ENCODE peak calls at places on chromosome 7, in ten cellular contexts. P, J, F, I, C, Y, H, Q, S and T are unnamed samples.
A peak's percentile ranks its signal among the peaks of the same experiment; 100 is the strongest.

GRCh38 chr7:117780832-117781231 is 92.4 kb downstream of the CTTNBP2 start:
- DNase-seq in P (no peak), J (no peak), F (no peak), I (no peak), C (no peak), Y (no peak), H (peak; percentile 54), Q (no peak), S (no peak), T (no peak)

GRCh38 chr7:108480311-108480710 is 24.1 kb upstream of the NRCAM start:
- DNase-seq in P (no peak), J (no peak), F (no peak), I (no peak), C (no peak), Y (no peak), H (no peak), Q (no peak), S (no peak), T (no peak)

GRCh38 chr7:27551803-27552202 is 110.9 kb downstream of the HIBADH start:
- DNase-seq in P (no peak), J (no peak), F (no peak), I (no peak), C (no peak), Y (no peak), H (no peak), Q (no peak), S (no peak), T (no peak)

GRCh38 chr7:44959433-44959951 is 19.3 kb downstream of the MYO1G start:
- DNase-seq in P (no peak), J (no peak), F (peak; percentile 46), I (no peak), C (no peak), Y (no peak), H (peak; percentile 40), Q (peak; percentile 47), S (no peak), T (no peak)

GRCh38 chr7:113928113-113928512 is 9.3 kb upstream of the PPP1R3A start:
- DNase-seq in P (no peak), J (no peak), F (no peak), I (no peak), C (no peak), Y (no peak), H (no peak), Q (no peak), S (no peak), T (no peak)

GRCh38 chr7:77455334-77455733 is 39.2 kb upstream of the GSAP start:
- DNase-seq in P (no peak), J (no peak), F (peak; percentile 82), I (no peak), C (peak; percentile 34), Y (no peak), H (peak; percentile 97), Q (no peak), S (no peak), T (peak; percentile 66)

GRCh38 chr7:76023002-76023401 is 24.8 kb downstream of the STYXL1 start:
- DNase-seq in P (no peak), J (no peak), F (no peak), I (no peak), C (no peak), Y (no peak), H (no peak), Q (no peak), S (no peak), T (no peak)

GRCh38 chr7:70573202-70573810 is 558.6 kb upstream of the GALNT17 start:
- DNase-seq in P (no peak), J (no peak), F (no peak), I (no peak), C (no peak), Y (no peak), H (no peak), Q (no peak), S (no peak), T (no peak)

GRCh38 chr7:17139081-17139480 is 159.4 kb upstream of the AHR start:
- DNase-seq in P (no peak), J (no peak), F (no peak), I (no peak), C (no peak), Y (no peak), H (no peak), Q (peak; percentile 89), S (no peak), T (no peak)

GRCh38 chr7:131336956-131337355 is 9.3 kb downstream of the MKLN1 start:
- DNase-seq in P (no peak), J (no peak), F (peak; percentile 60), I (no peak), C (no peak), Y (no peak), H (peak; percentile 31), Q (peak; percentile 24), S (no peak), T (no peak)

DNA sequence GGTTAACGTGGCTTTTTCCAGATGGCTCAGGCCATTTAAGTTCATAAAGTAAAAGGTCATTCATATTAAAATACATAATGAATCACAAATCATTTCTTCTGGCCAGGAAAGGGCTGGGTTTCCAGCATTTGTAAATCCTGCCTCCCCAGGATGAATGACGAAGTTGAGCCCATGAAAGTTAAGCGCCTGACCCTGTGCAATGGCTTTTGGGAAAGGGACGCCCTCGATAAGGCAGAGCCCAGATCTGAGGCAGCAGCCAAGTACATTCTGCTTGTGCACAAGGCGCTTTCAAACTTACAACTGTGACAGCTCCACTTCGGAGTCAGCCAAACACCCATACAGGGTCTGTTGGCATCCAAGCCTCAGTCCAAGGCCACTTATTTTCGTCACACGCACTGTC is 2.8 kb downstream of the GIMAP6 start:
- DNase-seq in P (no peak), J (no peak), F (no peak), I (no peak), C (no peak), Y (no peak), H (no peak), Q (no peak), S (no peak), T (no peak)
- H3K4me3 ChIP-seq in P (peak overlapping the region; percentile 23), J (peak overlapping the region; percentile 58), F (no peak overlapping the region), I (no peak overlapping the region), C (no peak overlapping the region), Y (no peak overlapping the region), H (no peak overlapping the region), Q (peak overlapping the region; percentile 99), S (no peak overlapping the region), T (no peak overlapping the region)

DNA sequence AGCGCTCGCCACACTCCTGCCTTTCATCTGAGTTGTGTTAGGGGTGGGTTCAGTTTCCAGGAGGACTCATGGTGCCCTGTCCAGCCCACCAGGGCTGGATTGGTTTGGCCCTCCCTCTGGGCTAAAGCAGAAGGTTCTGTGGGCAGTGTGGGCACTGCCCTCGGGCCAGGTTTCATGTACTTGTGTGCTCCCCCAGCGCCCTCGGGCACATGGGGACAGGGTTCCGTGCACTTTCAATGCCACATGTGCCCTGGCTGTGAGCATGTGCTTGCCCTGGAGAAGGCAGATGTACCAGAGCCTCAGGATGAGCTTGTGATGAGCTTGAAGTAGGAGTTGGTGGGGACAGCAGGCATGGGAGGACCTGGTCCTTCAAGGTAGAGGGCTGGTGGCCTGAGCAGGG is 35.6 kb upstream of the ZNF716 start:
- DNase-seq in P (no peak), J (no peak), F (no peak), I (no peak), C (no peak), Y (no peak), H (no peak), Q (no peak), S (no peak), T (no peak)
- H3K9me3 ChIP-seq in P (no peaks in the 10 kb centered on the region), J (no peaks in the 10 kb centered on the region), F (no peaks in the 10 kb centered on the region), I (no peaks in the 10 kb centered on the region), C (no peaks in the 10 kb centered on the region), Y (peaks cover 82% of the 10 kb centered on the region), H (peaks cover 51% of the 10 kb centered on the region), Q (peaks cover 28% of the 10 kb centered on the region), S (no peaks in the 10 kb centered on the region), T (no peaks in the 10 kb centered on the region)

DNA sequence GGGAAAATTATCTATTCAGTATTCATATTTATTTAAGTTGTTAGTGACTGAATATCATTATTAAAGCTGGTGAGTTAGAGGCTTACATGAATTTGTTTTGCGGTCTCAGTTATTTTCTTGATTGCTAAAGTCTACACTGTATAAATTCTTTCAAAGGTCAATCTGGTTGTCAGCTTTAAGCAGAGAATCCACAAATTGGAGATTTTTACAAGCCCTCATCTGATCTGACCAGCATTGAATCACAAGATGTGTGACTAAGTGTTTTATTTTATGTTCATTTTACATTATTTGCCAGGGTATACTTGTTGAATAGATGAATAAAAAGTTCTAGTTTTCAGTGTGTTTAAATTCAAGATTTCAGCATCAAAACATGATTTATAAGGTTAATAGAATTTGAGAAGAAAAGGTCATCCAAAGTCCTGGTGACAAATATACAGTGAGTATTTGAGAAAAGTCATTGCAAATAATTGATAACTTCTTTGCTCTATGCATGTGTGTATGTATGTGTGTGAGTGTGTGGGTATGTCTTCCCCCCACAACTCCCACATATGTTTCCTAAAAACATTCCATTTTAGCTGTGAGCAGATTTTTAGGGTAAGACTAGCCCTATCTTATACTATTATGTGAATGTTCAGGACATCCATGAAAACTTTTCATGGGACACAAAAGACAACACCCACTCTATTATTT is 4.4 kb downstream of the SEMA3A start:
- DNase-seq in P (no peak), J (no peak), F (no peak), I (no peak), C (no peak), Y (no peak), H (peak; percentile 52), Q (no peak), S (no peak), T (no peak)
- H3K4me3 ChIP-seq in P (no peak overlapping the region), J (no peak overlapping the region), F (no peak overlapping the region), I (no peak overlapping the region), C (no peak overlapping the region), Y (no peak overlapping the region), H (peak overlapping the region; percentile 23), Q (no peak overlapping the region), S (no peak overlapping the region), T (no peak overlapping the region)

DNA sequence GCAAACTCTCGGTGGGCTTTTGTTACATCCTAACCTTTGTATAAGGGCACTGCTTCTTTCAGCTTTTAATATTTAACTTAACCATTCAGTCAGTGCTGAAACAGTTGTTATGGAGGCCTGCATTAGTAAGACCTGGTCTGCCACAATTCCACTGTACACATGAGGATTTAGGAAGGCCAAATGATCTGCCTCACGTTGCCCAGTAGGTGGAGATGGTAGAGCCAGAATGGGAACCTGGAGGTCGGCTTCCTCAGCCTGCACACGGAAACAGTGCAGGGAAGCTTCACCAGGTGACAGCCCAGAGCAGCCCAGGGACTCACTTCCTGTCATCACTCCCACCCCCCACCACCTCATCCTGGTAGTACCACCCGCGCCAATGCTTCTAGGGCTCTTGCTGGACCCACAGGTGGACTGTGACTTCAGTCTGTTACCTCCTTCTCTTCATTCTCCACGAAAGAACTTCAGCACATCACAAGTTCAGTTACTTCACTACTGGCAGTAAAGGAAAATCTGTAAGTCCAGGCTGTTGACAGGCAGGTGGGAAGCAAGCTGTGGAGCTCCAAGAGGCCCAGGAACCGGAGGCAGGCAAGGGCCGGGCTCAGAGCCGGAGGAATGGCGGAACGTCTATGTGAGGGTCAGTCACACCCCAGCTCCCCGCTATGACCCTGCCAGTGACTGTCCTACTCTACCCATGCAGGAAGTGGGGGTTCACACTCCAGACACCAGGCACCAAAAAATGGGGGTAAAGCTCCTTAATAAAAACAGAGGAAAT is 480.3 kb upstream of the C7orf33 start:
- DNase-seq in P (no peak), J (no peak), F (peak; percentile 12), I (no peak), C (no peak), Y (peak; percentile 35), H (no peak), Q (no peak), S (no peak), T (no peak)
- H3K9me3 ChIP-seq in P (no peaks in the 10 kb centered on the region), J (no peaks in the 10 kb centered on the region), F (no peaks in the 10 kb centered on the region), I (no peaks in the 10 kb centered on the region), C (no peaks in the 10 kb centered on the region), Y (no peaks in the 10 kb centered on the region), H (peaks cover 22% of the 10 kb centered on the region), Q (no peaks in the 10 kb centered on the region), S (no peaks in the 10 kb centered on the region), T (no peaks in the 10 kb centered on the region)